ENCODE peak calls at places on chromosomes 13 and 19, in nine cellular contexts. One of them, this sample, is unnamed.

GRCh38 chr13:24671367-24672117 is 8.7 kb upstream of the ATP12A start:
- DNase-seq in A673: peak; percentile 79
- DNase-seq in cardiac muscle cell: peak; percentile 91
- DNase-seq in colonic mucosa: peak; percentile 77
- DNase-seq in tibial artery: no peak
- DNase-seq in HCT116: peak; percentile 67
- DNase-seq in breast epithelium: peak; percentile 32
- DNase-seq in body of pancreas: no peak
- DNase-seq in thyroid gland: peak; percentile 34
- DNase-seq in this sample: no peak

GRCh38 chr19:53519431-53519830 is 18.5 kb upstream of the ZNF331 start:
- DNase-seq in breast epithelium: no peak
- DNase-seq in colonic mucosa: no peak
- DNase-seq in body of pancreas: no peak
- DNase-seq in tibial artery: no peak
- DNase-seq in cardiac muscle cell: no peak
- DNase-seq in A673: no peak
- DNase-seq in thyroid gland: peak; percentile 10
- DNase-seq in HCT116: no peak
- DNase-seq in this sample: no peak

GRCh38 chr13:107185889-107186288 is 618.0 kb upstream of the ARGLU1 start:
- DNase-seq in breast epithelium: no peak
- DNase-seq in body of pancreas: no peak
- DNase-seq in thyroid gland: no peak
- DNase-seq in A673: no peak
- DNase-seq in colonic mucosa: no peak
- DNase-seq in cardiac muscle cell: peak; percentile 30
- DNase-seq in tibial artery: no peak
- DNase-seq in HCT116: no peak
- DNase-seq in this sample: no peak

GRCh38 chr13:59038824-59039223 is 1124.9 kb downstream of the DIAPH3 start:
- DNase-seq in breast epithelium: no peak
- DNase-seq in A673: no peak
- DNase-seq in thyroid gland: no peak
- DNase-seq in body of pancreas: no peak
- DNase-seq in tibial artery: no peak
- DNase-seq in HCT116: no peak
- DNase-seq in colonic mucosa: no peak
- DNase-seq in cardiac muscle cell: peak; percentile 5
- DNase-seq in this sample: no peak

GRCh38 chr19:55619264-55619663 is 5.1 kb downstream of the ZNF784 start:
- DNase-seq in A673: no peak
- DNase-seq in cardiac muscle cell: peak; percentile 40
- DNase-seq in thyroid gland: no peak
- DNase-seq in colonic mucosa: no peak
- DNase-seq in body of pancreas: no peak
- DNase-seq in HCT116: no peak
- DNase-seq in breast epithelium: no peak
- DNase-seq in tibial artery: no peak
- DNase-seq in this sample: no peak

GRCh38 chr13:30045916-30046704 is 195.7 kb upstream of the UBL3 start:
- DNase-seq in HCT116: no peak
- DNase-seq in colonic mucosa: no peak
- DNase-seq in cardiac muscle cell: peak; percentile 27
- DNase-seq in tibial artery: no peak
- DNase-seq in thyroid gland: no peak
- DNase-seq in breast epithelium: no peak
- DNase-seq in A673: no peak
- DNase-seq in body of pancreas: peak; percentile 31
- DNase-seq in this sample: no peak

GRCh38 chr13:77022341-77022740 is 4.6 kb downstream of the FBXL3 start:
- DNase-seq in cardiac muscle cell: peak; percentile 54
- DNase-seq in tibial artery: no peak
- DNase-seq in colonic mucosa: no peak
- DNase-seq in breast epithelium: no peak
- DNase-seq in body of pancreas: no peak
- DNase-seq in HCT116: no peak
- DNase-seq in A673: no peak
- DNase-seq in thyroid gland: peak; percentile 58
- DNase-seq in this sample: no peak

GRCh38 chr13:99467764-99468163 is 33.5 kb upstream of the TM9SF2 start:
- DNase-seq in breast epithelium: no peak
- DNase-seq in HCT116: no peak
- DNase-seq in thyroid gland: no peak
- DNase-seq in body of pancreas: no peak
- DNase-seq in colonic mucosa: no peak
- DNase-seq in cardiac muscle cell: peak; percentile 62
- DNase-seq in A673: no peak
- DNase-seq in tibial artery: no peak
- DNase-seq in this sample: no peak

GRCh38 chr19:17451820-17452219 is 3.4 kb upstream of the TMEM221 start:
- DNase-seq in thyroid gland: no peak
- DNase-seq in tibial artery: no peak
- DNase-seq in colonic mucosa: no peak
- DNase-seq in A673: no peak
- DNase-seq in breast epithelium: no peak
- DNase-seq in cardiac muscle cell: no peak
- DNase-seq in body of pancreas: no peak
- DNase-seq in HCT116: no peak
- DNase-seq in this sample: no peak

GRCh38 chr19:4083677-4084546 is 17.2 kb upstream of the ZBTB7A start:
- DNase-seq in thyroid gland: no peak
- DNase-seq in breast epithelium: no peak
- DNase-seq in body of pancreas: no peak
- DNase-seq in HCT116: no peak
- DNase-seq in cardiac muscle cell: no peak
- DNase-seq in colonic mucosa: peak; percentile 73
- DNase-seq in A673: no peak
- DNase-seq in tibial artery: no peak
- DNase-seq in this sample: peak; percentile 21

GRCh38 chr13:29877456-29878096 is 27.2 kb upstream of the UBL3 start:
- DNase-seq in A673: no peak
- DNase-seq in HCT116: no peak
- DNase-seq in cardiac muscle cell: peak; percentile 19
- DNase-seq in breast epithelium: no peak
- DNase-seq in colonic mucosa: peak; percentile 55
- DNase-seq in tibial artery: no peak
- DNase-seq in thyroid gland: no peak
- DNase-seq in body of pancreas: no peak
- DNase-seq in this sample: no peak

DNA sequence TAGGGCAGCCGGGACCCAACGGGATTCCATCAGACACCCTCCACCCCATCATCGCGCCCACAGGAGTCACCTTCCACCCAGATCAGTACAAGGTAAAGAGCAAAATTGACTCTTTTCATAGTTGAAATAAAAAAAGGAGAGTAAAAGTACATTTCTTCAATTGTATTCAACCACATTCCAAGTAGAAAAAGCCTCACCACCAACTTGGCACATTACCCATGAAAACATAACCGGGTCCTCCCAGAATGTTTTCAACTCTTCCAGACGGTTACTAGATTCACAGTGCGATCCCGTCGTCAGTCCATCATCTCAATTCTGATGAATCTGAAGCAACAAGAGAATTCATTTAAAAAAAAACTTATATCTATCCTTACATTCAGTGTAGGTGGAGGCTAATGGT is 125.2 kb downstream of the RAB20 start:
- DNase-seq in tibial artery: no peak
- DNase-seq in thyroid gland: no peak
- DNase-seq in colonic mucosa: no peak
- DNase-seq in A673: no peak
- DNase-seq in breast epithelium: no peak
- DNase-seq in body of pancreas: no peak
- DNase-seq in HCT116: no peak
- DNase-seq in cardiac muscle cell: peak; percentile 35
- DNase-seq in this sample: no peak
- H3K4me3 ChIP-seq in tibial artery: no peak overlapping the region
- H3K4me3 ChIP-seq in thyroid gland: no peak overlapping the region
- H3K4me3 ChIP-seq in colonic mucosa: no peak overlapping the region
- H3K4me3 ChIP-seq in A673: no peak overlapping the region
- H3K4me3 ChIP-seq in breast epithelium: no peak overlapping the region
- H3K4me3 ChIP-seq in body of pancreas: no peak overlapping the region
- H3K4me3 ChIP-seq in HCT116: no peak overlapping the region
- H3K4me3 ChIP-seq in cardiac muscle cell: no peak overlapping the region
- H3K4me3 ChIP-seq in this sample: no peak overlapping the region

GRCh38 chr19:52095172-52096014 is at the start of gene ZNF841:
- DNase-seq in thyroid gland: peak; percentile 95
- DNase-seq in HCT116: no peak
- DNase-seq in body of pancreas: peak; percentile 95
- DNase-seq in colonic mucosa: peak; percentile 96
- DNase-seq in cardiac muscle cell: peak; percentile 97
- DNase-seq in A673: peak; percentile 96
- DNase-seq in breast epithelium: peak; percentile 92
- DNase-seq in tibial artery: peak; percentile 99
- DNase-seq in this sample: peak; percentile 96
- TF ChIP-seq CTCF in thyroid gland: no peak
- TF ChIP-seq CTCF in HCT116: no peak
- TF ChIP-seq CTCF in body of pancreas: peak; percentile 6
- TF ChIP-seq CTCF in colonic mucosa: no peak
- TF ChIP-seq CTCF in cardiac muscle cell: peak; percentile 2
- TF ChIP-seq CTCF in A673: no peak
- TF ChIP-seq CTCF in breast epithelium: no peak
- TF ChIP-seq CTCF in tibial artery: no peak
- TF ChIP-seq CTCF in this sample: no peak

GRCh38 chr13:21668665-21669599 is 1.9 kb upstream of the FGF9 start:
- DNase-seq in tibial artery: peak; percentile 68
- DNase-seq in thyroid gland: no peak
- DNase-seq in breast epithelium: no peak
- DNase-seq in colonic mucosa: peak; percentile 51
- DNase-seq in cardiac muscle cell: peak; percentile 38
- DNase-seq in HCT116: no peak
- DNase-seq in body of pancreas: peak; percentile 18
- DNase-seq in A673: no peak
- DNase-seq in this sample: peak; percentile 50

GRCh38 chr13:21672811-21673591 is 2.1 kb downstream of the FGF9 start:
- DNase-seq in A673: no peak
- DNase-seq in tibial artery: no peak
- DNase-seq in HCT116: no peak
- DNase-seq in colonic mucosa: peak; percentile 31
- DNase-seq in thyroid gland: no peak
- DNase-seq in body of pancreas: no peak
- DNase-seq in breast epithelium: no peak
- DNase-seq in cardiac muscle cell: no peak
- DNase-seq in this sample: no peak

GRCh38 chr13:21670883-21671792 is at the start of gene FGF9:
- DNase-seq in HCT116: peak; percentile 75
- DNase-seq in tibial artery: peak; percentile 73
- DNase-seq in cardiac muscle cell: peak; percentile 82
- DNase-seq in thyroid gland: peak; percentile 79
- DNase-seq in colonic mucosa: peak; percentile 85
- DNase-seq in body of pancreas: peak; percentile 82
- DNase-seq in A673: peak; percentile 82
- DNase-seq in breast epithelium: peak; percentile 26
- DNase-seq in this sample: peak; percentile 81

GRCh38 chr13:21671793-21672680 is 1.2 kb downstream of the FGF9 start:
- DNase-seq in HCT116: no peak
- DNase-seq in body of pancreas: no peak
- DNase-seq in thyroid gland: no peak
- DNase-seq in colonic mucosa: no peak
- DNase-seq in tibial artery: no peak
- DNase-seq in breast epithelium: no peak
- DNase-seq in cardiac muscle cell: no peak
- DNase-seq in A673: no peak
- DNase-seq in this sample: no peak

GRCh38 chr13:21670006-21670882 is 629 bp upstream of the FGF9 start:
- DNase-seq in breast epithelium: no peak
- DNase-seq in cardiac muscle cell: peak; percentile 46
- DNase-seq in body of pancreas: peak; percentile 45
- DNase-seq in colonic mucosa: peak; percentile 78
- DNase-seq in thyroid gland: peak; percentile 49
- DNase-seq in HCT116: no peak
- DNase-seq in A673: peak; percentile 61
- DNase-seq in tibial artery: peak; percentile 70
- DNase-seq in this sample: peak; percentile 61
- H3K27ac ChIP-seq in breast epithelium: no peak overlapping the region
- H3K27ac ChIP-seq in cardiac muscle cell: no peak overlapping the region
- H3K27ac ChIP-seq in body of pancreas: no peak overlapping the region
- H3K27ac ChIP-seq in colonic mucosa: peak overlapping the region; percentile 6
- H3K27ac ChIP-seq in thyroid gland: no peak overlapping the region
- H3K27ac ChIP-seq in HCT116: peak overlapping the region; percentile 67
- H3K27ac ChIP-seq in A673: no peak overlapping the region
- H3K27ac ChIP-seq in tibial artery: peak overlapping the region; percentile 0
- H3K27ac ChIP-seq in this sample: peak overlapping the region; percentile 41

GRCh38 chr19:41543582-41543981 is 32.4 kb upstream of the CEACAM21 start:
- DNase-seq in colonic mucosa: no peak
- DNase-seq in thyroid gland: no peak
- DNase-seq in tibial artery: no peak
- DNase-seq in A673: no peak
- DNase-seq in cardiac muscle cell: no peak
- DNase-seq in HCT116: no peak
- DNase-seq in breast epithelium: no peak
- DNase-seq in body of pancreas: no peak
- DNase-seq in this sample: no peak

GRCh38 chr19:41545547-41545946 is 30.4 kb upstream of the CEACAM21 start:
- DNase-seq in cardiac muscle cell: no peak
- DNase-seq in tibial artery: no peak
- DNase-seq in HCT116: no peak
- DNase-seq in breast epithelium: no peak
- DNase-seq in colonic mucosa: no peak
- DNase-seq in A673: no peak
- DNase-seq in thyroid gland: no peak
- DNase-seq in body of pancreas: no peak
- DNase-seq in this sample: no peak

GRCh38 chr19:41540041-41540695 is 35.8 kb upstream of the CEACAM21 start:
- DNase-seq in cardiac muscle cell: peak; percentile 19
- DNase-seq in HCT116: no peak
- DNase-seq in tibial artery: no peak
- DNase-seq in colonic mucosa: no peak
- DNase-seq in breast epithelium: no peak
- DNase-seq in body of pancreas: no peak
- DNase-seq in A673: no peak
- DNase-seq in thyroid gland: no peak
- DNase-seq in this sample: no peak

GRCh38 chr19:41542622-41543021 is 33.3 kb upstream of the CEACAM21 start:
- DNase-seq in tibial artery: no peak
- DNase-seq in A673: no peak
- DNase-seq in cardiac muscle cell: no peak
- DNase-seq in body of pancreas: no peak
- DNase-seq in thyroid gland: no peak
- DNase-seq in HCT116: no peak
- DNase-seq in colonic mucosa: no peak
- DNase-seq in breast epithelium: no peak
- DNase-seq in this sample: no peak

DNA sequence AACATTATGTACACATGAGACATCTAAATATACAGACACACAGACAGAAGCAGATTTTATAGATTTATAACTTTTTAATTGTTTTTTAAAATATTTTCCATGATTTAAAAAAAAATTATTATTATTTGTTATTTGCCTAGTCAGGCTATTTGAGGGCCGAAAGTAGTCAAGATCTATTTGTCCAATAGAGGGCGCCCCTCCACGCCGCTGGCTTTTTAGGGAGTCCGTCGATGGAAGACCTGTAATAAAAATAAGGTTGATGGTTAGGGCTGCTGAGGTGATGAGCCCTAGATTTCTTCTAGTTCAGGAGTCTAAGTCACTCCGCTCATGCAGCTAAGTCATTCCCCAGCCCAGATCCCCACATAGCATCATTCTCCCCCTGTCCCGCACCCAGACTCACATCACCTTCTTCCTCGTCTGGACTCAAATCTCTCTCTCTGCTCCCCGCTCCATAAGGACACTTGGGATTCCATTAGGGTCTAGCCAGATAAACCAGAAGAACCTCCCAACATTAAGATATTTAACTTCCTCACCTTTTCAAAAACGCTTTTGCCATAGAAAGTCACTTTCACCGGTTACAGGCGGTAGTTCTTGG is 33.9 kb upstream of the CEACAM21 start:
- DNase-seq in HCT116: peak; percentile 36
- DNase-seq in cardiac muscle cell: peak; percentile 58
- DNase-seq in breast epithelium: no peak
- DNase-seq in tibial artery: no peak
- DNase-seq in A673: peak; percentile 82
- DNase-seq in body of pancreas: peak; percentile 52
- DNase-seq in colonic mucosa: peak; percentile 76
- DNase-seq in thyroid gland: peak; percentile 29
- DNase-seq in this sample: peak; percentile 47
- H3K4me3 ChIP-seq in HCT116: no peak overlapping the region
- H3K4me3 ChIP-seq in cardiac muscle cell: no peak overlapping the region
- H3K4me3 ChIP-seq in breast epithelium: no peak overlapping the region
- H3K4me3 ChIP-seq in tibial artery: no peak overlapping the region
- H3K4me3 ChIP-seq in A673: no peak overlapping the region
- H3K4me3 ChIP-seq in body of pancreas: no peak overlapping the region
- H3K4me3 ChIP-seq in colonic mucosa: no peak overlapping the region
- H3K4me3 ChIP-seq in thyroid gland: no peak overlapping the region
- H3K4me3 ChIP-seq in this sample: no peak overlapping the region